ENCODE peak calls at places on chromosomes 1 and 21, in four cellular contexts. D, O, A and W are unnamed samples.

GRCh38 chr1:169112241-169112640 is 5.8 kb downstream of the ATP1B1 start:
- DNase-seq in D (peak; percentile 47), O (no peak), A (no peak), W (no peak)

GRCh38 chr1:27380766-27381733 is 2.1 kb downstream of the CD164L2 start:
- DNase-seq in D (no peak), O (no peak), A (no peak), W (no peak)

GRCh38 chr1:102891868-102892625 is 216.3 kb downstream of the COL11A1 start:
- DNase-seq in D (no peak), O (no peak), A (no peak), W (no peak)

GRCh38 chr1:198232940-198233675 is 76.3 kb downstream of the NEK7 start:
- DNase-seq in D (no peak), O (no peak), A (no peak), W (no peak)

GRCh38 chr1:2389644-2390043 is 1.7 kb downstream of the MORN1 start:
- DNase-seq in D (no peak), O (no peak), A (no peak), W (no peak)

GRCh38 chr1:205939690-205940330 is 3.4 kb downstream of the SLC26A9 start:
- DNase-seq in D (no peak), O (no peak), A (no peak), W (no peak)

GRCh38 chr1:160981584-160982411 is 27.2 kb upstream of the ITLN2 start:
- DNase-seq in D (no peak), O (no peak), A (no peak), W (no peak)

GRCh38 chr21:41503331-41503730 is 4.6 kb downstream of the TMPRSS2 start:
- DNase-seq in D (no peak), O (no peak), A (no peak), W (no peak)

GRCh38 chr1:232952514-232953175 is 2.2 kb downstream of the NTPCR start:
- DNase-seq in D (peak; percentile 37), O (peak; percentile 71), A (peak; percentile 28), W (no peak)

GRCh38 chr1:17904290-17904689 is 149.2 kb downstream of the ACTL8 start:
- DNase-seq in D (no peak), O (no peak), A (no peak), W (no peak)

GRCh38 chr1:5509664-5510452 is 482.4 kb downstream of the NPHP4 start:
- DNase-seq in D (peak; percentile 25), O (peak; percentile 72), A (no peak), W (peak; percentile 80)

GRCh38 chr21:36504067-36505058 is 24.4 kb upstream of the CLDN14 start:
- DNase-seq in D (peak; percentile 6), O (peak; percentile 69), A (no peak), W (no peak)

GRCh38 chr1:193283026-193283425 is 96.6 kb upstream of the B3GALT2 start:
- DNase-seq in D (no peak), O (peak; percentile 7), A (no peak), W (no peak)

GRCh38 chr1:37556712-37557196 is at the start of gene DNALI1:
- DNase-seq in D (no peak), O (peak; percentile 92), A (no peak), W (peak; percentile 27)

GRCh38 chr1:246582301-246583055 is 16.2 kb downstream of the CNST start:
- DNase-seq in D (no peak), O (peak; percentile 86), A (no peak), W (no peak)

GRCh38 chr1:180640531-180640949 is 8.7 kb downstream of the XPR1 start:
- DNase-seq in D (no peak), O (peak; percentile 69), A (no peak), W (no peak)

GRCh38 chr1:221509575-221510360 is 232.1 kb downstream of the DUSP10 start:
- DNase-seq in D (no peak), O (no peak), A (peak; percentile 23), W (no peak)

GRCh38 chr1:149885364-149886111 is 13.8 kb upstream of the BOLA1 start:
- DNase-seq in D (peak; percentile 52), O (peak; percentile 80), A (peak; percentile 55), W (no peak)

GRCh38 chr1:43421976-43422750 is 31.6 kb downstream of the HYI start:
- DNase-seq in D (no peak), O (no peak), A (no peak), W (no peak)

GRCh38 chr21:34992180-34992579 is 56.9 kb downstream of the RUNX1 start:
- DNase-seq in D (no peak), O (no peak), A (no peak), W (no peak)

GRCh38 chr21:34994646-34995631 is 54.2 kb downstream of the RUNX1 start:
- DNase-seq in D (no peak), O (peak; percentile 67), A (no peak), W (no peak)

GRCh38 chr21:34990842-34991241 is 58.3 kb downstream of the RUNX1 start:
- DNase-seq in D (no peak), O (no peak), A (no peak), W (no peak)

GRCh38 chr21:34991366-34991967 is 57.6 kb downstream of the RUNX1 start:
- DNase-seq in D (no peak), O (no peak), A (no peak), W (no peak)

GRCh38 chr21:34992736-34993135 is 56.4 kb downstream of the RUNX1 start:
- DNase-seq in D (no peak), O (no peak), A (no peak), W (no peak)
- TF ChIP-seq SPI1 in D (no peak), O (no peak), A (no peak), W (no peak)

GRCh38 chr1:201536542-201536941 is 2.4 kb upstream of the NAV1 start:
- DNase-seq in D (no peak), O (no peak), A (no peak), W (no peak)
- TF ChIP-seq SPI1 in D (no peak), O (no peak), A (no peak), W (no peak)

GRCh38 chr1:225424562-225425210 is 3.2 kb downstream of the LBR start:
- DNase-seq in D (no peak), O (no peak), A (no peak), W (no peak)

GRCh38 chr1:225427249-225428065 is at the start of gene LBR:
- DNase-seq in D (no peak), O (peak; percentile 54), A (no peak), W (peak; percentile 47)

GRCh38 chr1:225425211-225425786 is 2.5 kb downstream of the LBR start:
- DNase-seq in D (peak; percentile 84), O (no peak), A (no peak), W (no peak)

GRCh38 chr1:225428066-225428878 is 434 bp upstream of the LBR start:
- DNase-seq in D (peak; percentile 84), O (peak; percentile 99), A (peak; percentile 65), W (peak; percentile 94)

GRCh38 chr1:225426395-225427248 is 1.2 kb downstream of the LBR start:
- DNase-seq in D (no peak), O (peak; percentile 52), A (no peak), W (no peak)
- TF ChIP-seq SPI1 in D (peak; percentile 61), O (peak; percentile 30), A (no peak), W (no peak)

DNA sequence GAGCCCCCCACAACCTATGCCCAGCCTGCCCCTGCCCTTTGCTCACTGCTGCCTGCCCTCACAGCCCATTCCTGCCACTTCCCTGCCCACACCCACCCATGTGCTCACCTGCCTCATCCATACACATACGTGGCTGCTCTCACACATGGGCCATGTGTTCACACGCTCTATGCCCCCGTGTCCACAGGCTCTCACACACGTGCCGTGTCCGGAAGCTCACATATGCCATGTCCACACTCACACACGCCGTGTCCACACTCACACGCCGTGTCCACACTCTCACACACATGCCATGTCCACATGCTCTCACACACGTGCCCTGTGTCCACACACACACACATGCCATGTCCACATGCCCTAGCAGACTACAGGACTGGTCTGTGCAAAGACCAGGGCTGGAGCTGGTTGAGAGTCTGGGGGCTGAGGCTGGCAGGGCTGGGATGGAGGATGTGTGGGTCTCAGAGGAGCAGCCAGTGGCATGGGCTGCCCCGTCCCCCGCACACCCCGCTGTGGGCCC is 583 bp upstream of the RNF223 start:
- DNase-seq in D (no peak), O (no peak), A (no peak), W (no peak)
- TF ChIP-seq SPI1 in D (no peak), O (no peak), A (no peak), W (no peak)

GRCh38 chr1:101105877-101106276 is 80.3 kb upstream of the DPH5 start:
- DNase-seq in D (no peak), O (no peak), A (no peak), W (no peak)
- TF ChIP-seq SPI1 in D (no peak), O (no peak), A (no peak), W (no peak)

GRCh38 chr1:200558866-200559459 is 61.6 kb downstream of the KIF14 start:
- DNase-seq in D (no peak), O (peak; percentile 57), A (no peak), W (no peak)
- TF ChIP-seq SPI1 in D (no peak), O (no peak), A (no peak), W (no peak)

GRCh38 chr1:84570436-84571149 is 3.6 kb downstream of the CTBS start:
- DNase-seq in D (no peak), O (no peak), A (no peak), W (no peak)

GRCh38 chr1:84573481-84573966 is 716 bp downstream of the CTBS start:
- DNase-seq in D (no peak), O (no peak), A (no peak), W (no peak)

GRCh38 chr1:84574936-84575335 is 696 bp upstream of the CTBS start:
- DNase-seq in D (no peak), O (no peak), A (no peak), W (no peak)

GRCh38 chr1:84571150-84571535 is 3.1 kb downstream of the CTBS start:
- DNase-seq in D (no peak), O (no peak), A (no peak), W (no peak)

GRCh38 chr1:84573967-84574842 is at the start of gene CTBS:
- DNase-seq in D (peak; percentile 78), O (peak; percentile 92), A (peak; percentile 45), W (peak; percentile 89)
- TF ChIP-seq SPI1 in D (peak; percentile 88), O (peak; percentile 92), A (peak; percentile 71), W (peak; percentile 83)

DNA sequence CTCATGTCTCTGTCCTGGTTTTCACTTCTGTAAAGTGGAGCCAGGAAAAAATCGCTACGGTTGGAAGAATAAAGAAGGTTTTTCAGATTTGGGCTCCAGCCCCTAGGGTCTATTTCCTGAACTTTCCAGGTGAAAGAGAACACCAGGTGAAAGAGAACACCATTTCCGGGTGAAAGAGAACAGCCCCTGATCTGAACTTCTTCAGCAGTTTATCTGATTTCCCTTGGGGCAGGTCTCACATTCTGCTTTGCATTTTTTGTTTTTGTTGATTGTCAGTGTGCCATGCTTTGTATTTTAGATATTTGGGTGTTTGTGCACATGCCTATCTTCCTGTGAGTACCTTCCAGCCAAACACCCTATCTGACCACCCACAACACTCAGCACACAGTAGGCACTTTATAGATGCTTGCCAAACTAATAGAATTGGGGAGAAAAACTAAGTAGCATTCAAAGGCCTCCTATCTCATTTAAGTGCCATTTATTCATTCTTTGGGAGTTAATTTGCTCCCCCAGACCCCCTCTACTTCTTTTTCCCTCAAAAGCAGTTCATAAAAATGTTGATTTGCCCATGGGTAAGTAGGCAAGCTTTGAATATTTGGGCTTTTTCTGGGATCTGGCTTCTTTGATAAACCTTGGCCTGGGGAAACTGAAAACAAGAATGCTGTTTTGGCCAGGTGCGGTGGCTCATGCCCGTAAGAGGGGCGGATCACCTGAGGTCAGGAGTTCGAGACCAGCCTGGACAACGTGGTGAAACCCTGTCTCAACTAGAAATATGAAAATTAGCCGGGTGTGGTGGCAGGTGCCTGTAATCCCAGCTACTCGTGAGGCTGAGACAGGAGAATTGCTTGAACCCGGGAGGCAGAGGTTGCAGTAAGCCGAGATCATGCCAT is 2.2 kb downstream of the NAV1 start:
- DNase-seq in D (no peak), O (no peak), A (no peak), W (no peak)
- TF ChIP-seq SPI1 in D (no peak), O (no peak), A (no peak), W (no peak)